ENCODE peak calls at places on chromosomes 11 and 22, in seven cellular contexts. G is endothelial cell; T is type B pancreatic cell; F is T1000; N is stimulated activated CD4-positive, alpha-beta T cell treated with anti-CD3 and anti-CD28 coated beads, Interleukin-15, amount 100 ng/mL, for 1 hour; E is EL; V is H4. M is an unnamed sample.

GRCh38 chr11:110356769-110357671 is 60.6 kb upstream of the RDX start:
- DNase-seq in T (no peak), G (no peak), N (no peak), F (peak; percentile 11), E (peak; percentile 69), V (peak; percentile 65), M (no peak)

GRCh38 chr11:74255741-74256369 is 55.6 kb downstream of the P4HA3 start:
- DNase-seq in F (no peak), T (no peak), N (no peak), G (peak; percentile 55), E (peak; percentile 56), V (peak; percentile 51), M (peak; percentile 60)

GRCh38 chr11:62337682-62338181 is 484 bp downstream of the ASRGL1 start:
- DNase-seq in V (no peak), T (peak; percentile 70), F (no peak), G (peak; percentile 40), E (peak; percentile 22), N (no peak), M (no peak)

GRCh38 chr11:127275771-127276170 is 275.2 kb upstream of the KIRREL3 start:
- DNase-seq in G (no peak), V (peak; percentile 95), T (no peak), E (no peak), F (no peak), N (no peak), M (no peak)

GRCh38 chr11:73288873-73289707 is 17.0 kb downstream of the P2RY6 start:
- DNase-seq in F (peak; percentile 80), E (peak; percentile 84), T (no peak), G (peak; percentile 80), V (peak; percentile 74), N (no peak), M (peak; percentile 58)

GRCh38 chr11:133681901-133682300 is 149.6 kb upstream of the OPCML start:
- DNase-seq in V (no peak), N (no peak), G (peak; percentile 8), F (no peak), T (no peak), E (no peak), M (no peak)

GRCh38 chr22:29603358-29604191 is at the start of gene NF2:
- DNase-seq in G (peak; percentile 96), E (peak; percentile 100), F (peak; percentile 97), T (peak; percentile 98), V (peak; percentile 96), N (peak; percentile 98), M (peak; percentile 100)

GRCh38 chr11:117985953-117986887 is at the start of gene IL10RA:
- DNase-seq in T (peak; percentile 77), G (peak; percentile 76), E (peak; percentile 38), N (peak; percentile 71), F (no peak), V (no peak), M (peak; percentile 88)

GRCh38 chr22:17260950-17261349 is 41.7 kb upstream of the ADA2 start:
- DNase-seq in F (no peak), N (no peak), E (no peak), T (no peak), V (no peak), G (no peak), M (no peak)

GRCh38 chr22:49093192-49093880 is 734.3 kb downstream of the BRD1 start:
- DNase-seq in T (no peak), F (no peak), N (no peak), G (no peak), V (no peak), E (no peak), M (no peak)

GRCh38 chr11:113587318-113587739 is 112.1 kb upstream of the DRD2 start:
- DNase-seq in G (no peak), T (no peak), N (no peak), V (no peak), E (peak; percentile 71), F (no peak), M (peak; percentile 23)

GRCh38 chr11:134369656-134370525 is 38.1 kb downstream of the GLB1L2 start:
- DNase-seq in T (no peak), G (no peak), F (no peak), N (no peak), V (no peak), E (no peak), M (no peak)

GRCh38 chr11:65059959-65060824 is 1.8 kb upstream of the NAALADL1 start:
- DNase-seq in E (no peak), V (no peak), G (no peak), F (no peak), N (no peak), T (no peak), M (no peak)

GRCh38 chr11:56331861-56332491 is 13.9 kb upstream of the OR8K1 start:
- DNase-seq in V (peak; percentile 4), E (no peak), G (no peak), T (peak; percentile 64), F (no peak), N (no peak), M (no peak)

GRCh38 chr11:87473174-87473573 is 435.4 kb downstream of the TMEM135 start:
- DNase-seq in V (peak; percentile 33), T (no peak), F (peak; percentile 1), E (peak; percentile 99), N (no peak), G (no peak), M (no peak)

GRCh38 chr11:66316849-66317251 is at the start of gene CD248:
- DNase-seq in G (peak; percentile 37), E (peak; percentile 76), T (no peak), N (no peak), V (no peak), F (no peak), M (no peak)

GRCh38 chr22:48306785-48307570 is 1520.7 kb downstream of the BRD1 start:
- DNase-seq in E (no peak), G (no peak), V (no peak), F (no peak), T (no peak), N (no peak), M (no peak)

GRCh38 chr11:111620518-111620917 is 18.3 kb downstream of the SIK2 start:
- DNase-seq in V (no peak), G (no peak), T (no peak), F (no peak), N (no peak), E (no peak), M (no peak)

GRCh38 chr11:119652907-119653659 is 75.9 kb downstream of the NECTIN1 start:
- DNase-seq in E (no peak), T (no peak), G (no peak), V (no peak), F (no peak), N (no peak), M (no peak)

GRCh38 chr11:119783466-119784400 is 54.7 kb upstream of the NECTIN1 start:
- DNase-seq in V (no peak), E (no peak), T (no peak), F (no peak), G (no peak), N (no peak), M (no peak)

GRCh38 chr11:11089805-11090204 is 232.0 kb upstream of the ZBED5 start:
- DNase-seq in T (no peak), F (no peak), N (no peak), V (no peak), G (no peak), E (no peak), M (no peak)

GRCh38 chr22:46350646-46351045 is 15.1 kb downstream of the TRMU start:
- DNase-seq in G (no peak), V (no peak), N (no peak), T (no peak), E (no peak), F (no peak), M (no peak)